ENCODE peak calls at places on chromosomes 2 and 18, in four cellular contexts. N is foreskin fibroblast, K is AG04450, D is GM12864. M is an unnamed sample.

GRCh38 chr2:219289537-219290361 is 10.6 kb downstream of the DNAJB2 start:
- DNase-seq in N (peak), D (no peak), K (peak), M (peak)

GRCh38 chr18:80202264-80202998 is 44.9 kb downstream of the PARD6G start:
- DNase-seq in K (no peak), D (peak), N (no peak), M (no peak)

GRCh38 chr2:159755788-159756187 is 42.2 kb downstream of the CD302 start:
- DNase-seq in K (no peak), N (peak), D (no peak), M (no peak)

GRCh38 chr2:203535078-203535783 is at the start of gene RAPH1:
- DNase-seq in D (no peak), K (peak), N (peak), M (peak)

GRCh38 chr2:27855476-27855875 is 34.7 kb downstream of the RBKS start:
- DNase-seq in N (peak), D (no peak), K (peak), M (no peak)

GRCh38 chr2:99863236-99863913 is 279.0 kb downstream of the AFF3 start:
- DNase-seq in D (no peak), N (no peak), K (no peak), M (no peak)

GRCh38 chr2:44772670-44773378 is 168.7 kb upstream of the SIX3 start:
- DNase-seq in N (no peak), K (no peak), D (no peak), M (no peak)

GRCh38 chr18:28455971-28456370 is 279.0 kb upstream of the CDH2 start:
- DNase-seq in K (no peak), N (no peak), D (no peak), M (no peak)

GRCh38 chr18:26655614-26656400 is 107.5 kb upstream of the KCTD1 start:
- DNase-seq in D (no peak), K (no peak), N (peak), M (peak)

GRCh38 chr2:25572638-25573037 is 100.7 kb downstream of the DTNB start:
- DNase-seq in D (no peak), N (peak), K (no peak), M (no peak)

GRCh38 chr2:172394008-172394407 is 33.4 kb upstream of the ITGA6 start:
- DNase-seq in K (no peak), N (no peak), D (no peak), M (no peak)

GRCh38 chr2:25955869-25956535 is 26.3 kb downstream of the KIF3C start:
- DNase-seq in N (no peak), K (no peak), D (no peak), M (no peak)

GRCh38 chr2:71512386-71512785 is 59.0 kb downstream of the DYSF start:
- DNase-seq in D (no peak), K (no peak), N (no peak), M (no peak)

GRCh38 chr18:68438983-68439382 is 275.9 kb downstream of the TMX3 start:
- DNase-seq in K (no peak), D (no peak), N (peak), M (no peak)

GRCh38 chr2:72719416-72719815 is 106.4 kb downstream of the EXOC6B start:
- DNase-seq in D (no peak), K (no peak), N (peak), M (no peak)

GRCh38 chr2:121104721-121105141 is 180.3 kb downstream of the TFCP2L1 start:
- DNase-seq in N (peak), K (no peak), D (no peak), M (no peak)

GRCh38 chr2:110206056-110206455 is 1.2 kb upstream of the NPHP1 start:
- DNase-seq in K (no peak), N (peak), D (no peak), M (no peak)

GRCh38 chr18:48157956-48158355 is 227.5 kb upstream of the SMAD2 start:
- DNase-seq in N (no peak), K (no peak), D (no peak), M (no peak)

GRCh38 chr2:135839713-135840112 is 2.7 kb upstream of the LCT start:
- DNase-seq in N (peak), K (peak), D (no peak), M (no peak)

GRCh38 chr2:70047406-70048033 is 39.8 kb upstream of the PCBP1 start:
- DNase-seq in D (no peak), K (no peak), N (no peak), M (no peak)

GRCh38 chr2:83916559-83916958 is 542.5 kb downstream of the SUCLG1 start:
- DNase-seq in D (no peak), K (no peak), N (no peak), M (no peak)

GRCh38 chr2:208363485-208363884 is 43.1 kb upstream of the PTH2R start:
- DNase-seq in K (peak), D (no peak), N (peak), M (no peak)

GRCh38 chr2:234722176-234722575 is 225.3 kb upstream of the ARL4C start:
- DNase-seq in D (no peak), K (no peak), N (peak), M (no peak)

GRCh38 chr2:217652761-217653160 is 350.0 kb downstream of the TNS1 start:
- DNase-seq in D (no peak), K (no peak), N (peak), M (no peak)

GRCh38 chr2:42787788-42788477 is 4.5 kb downstream of the HAAO start:
- DNase-seq in K (no peak), N (no peak), D (no peak), M (no peak)

GRCh38 chr18:77433076-77433475 is 183.4 kb downstream of the GALR1 start:
- DNase-seq in N (no peak), K (no peak), D (no peak), M (no peak)

GRCh38 chr2:176079285-176079830 is 4.4 kb downstream of the EVX2 start:
- DNase-seq in N (no peak), D (no peak), K (no peak), M (peak)

GRCh38 chr18:80136679-80137078 is 27.6 kb downstream of the ADNP2 start:
- DNase-seq in D (no peak), K (no peak), N (peak), M (no peak)

GRCh38 chr2:128379021-128380005 is 60.6 kb upstream of the HS6ST1 start:
- DNase-seq in N (peak), K (peak), D (no peak), M (peak)

GRCh38 chr2:227191367-227191766 is 26.9 kb downstream of the COL4A3 start:
- DNase-seq in K (no peak), D (no peak), N (peak), M (no peak)

GRCh38 chr2:72689579-72690170 is 136.2 kb downstream of the EXOC6B start:
- DNase-seq in D (no peak), K (no peak), N (peak), M (no peak)

GRCh38 chr18:26911840-26912239 is 46.3 kb upstream of the AQP4 start:
- DNase-seq in K (no peak), N (no peak), D (no peak), M (no peak)

GRCh38 chr2:36657703-36658102 is 38.8 kb upstream of the VIT start:
- DNase-seq in D (no peak), K (no peak), N (no peak), M (no peak)

GRCh38 chr2:120733238-120733942 is 2.3 kb upstream of the GLI2 start:
- DNase-seq in N (no peak), K (no peak), D (no peak), M (peak)

GRCh38 chr2:96156926-96157648 is 11.8 kb upstream of the DUSP2 start:
- DNase-seq in N (no peak), K (no peak), D (no peak), M (no peak)

GRCh38 chr18:53147472-53147871 is 807.5 kb downstream of the DCC start:
- DNase-seq in K (no peak), N (no peak), D (no peak), M (no peak)

GRCh38 chr2:217090884-217091283 is 231.0 kb upstream of the TNP1 start:
- DNase-seq in D (no peak), K (no peak), N (no peak), M (no peak)

GRCh38 chr18:77635441-77635840 is 385.8 kb downstream of the GALR1 start:
- DNase-seq in N (no peak), K (no peak), D (no peak), M (no peak)

GRCh38 chr2:16745466-16745865 is 79.8 kb upstream of the CYRIA start:
- DNase-seq in N (no peak), D (no peak), K (no peak), M (peak)

GRCh38 chr2:16747257-16747656 is 81.6 kb upstream of the CYRIA start:
- DNase-seq in N (no peak), K (no peak), D (no peak), M (peak)

GRCh38 chr2:16746833-16747232 is 81.2 kb upstream of the CYRIA start:
- DNase-seq in N (no peak), D (no peak), K (no peak), M (peak)

GRCh38 chr2:16747706-16748105 is 82.1 kb upstream of the CYRIA start:
- DNase-seq in D (no peak), N (no peak), K (no peak), M (no peak)

GRCh38 chr2:16746329-16746728 is 80.7 kb upstream of the CYRIA start:
- DNase-seq in N (no peak), K (no peak), D (no peak), M (peak)
- TF ChIP-seq CTCF in N (no peak), K (no peak), D (no peak), M (no peak)

GRCh38 chr2:119718391-119719260 is 39.6 kb downstream of the TMEM177 start:
- DNase-seq in D (no peak), N (no peak), K (no peak), M (no peak)

GRCh38 chr2:119719261-119719627 is 40.2 kb downstream of the TMEM177 start:
- DNase-seq in D (no peak), K (no peak), N (no peak), M (no peak)

GRCh38 chr2:119712571-119712970 is 33.6 kb downstream of the TMEM177 start:
- DNase-seq in D (no peak), N (no peak), K (no peak), M (no peak)

GRCh38 chr2:119713819-119714490 is 35.0 kb downstream of the TMEM177 start:
- DNase-seq in K (no peak), N (peak), D (no peak), M (no peak)

GRCh38 chr2:119715409-119716295 is 36.7 kb downstream of the TMEM177 start:
- DNase-seq in N (no peak), K (no peak), D (no peak), M (no peak)
- TF ChIP-seq CTCF in N (no peak), K (no peak), D (no peak), M (no peak)

DNA sequence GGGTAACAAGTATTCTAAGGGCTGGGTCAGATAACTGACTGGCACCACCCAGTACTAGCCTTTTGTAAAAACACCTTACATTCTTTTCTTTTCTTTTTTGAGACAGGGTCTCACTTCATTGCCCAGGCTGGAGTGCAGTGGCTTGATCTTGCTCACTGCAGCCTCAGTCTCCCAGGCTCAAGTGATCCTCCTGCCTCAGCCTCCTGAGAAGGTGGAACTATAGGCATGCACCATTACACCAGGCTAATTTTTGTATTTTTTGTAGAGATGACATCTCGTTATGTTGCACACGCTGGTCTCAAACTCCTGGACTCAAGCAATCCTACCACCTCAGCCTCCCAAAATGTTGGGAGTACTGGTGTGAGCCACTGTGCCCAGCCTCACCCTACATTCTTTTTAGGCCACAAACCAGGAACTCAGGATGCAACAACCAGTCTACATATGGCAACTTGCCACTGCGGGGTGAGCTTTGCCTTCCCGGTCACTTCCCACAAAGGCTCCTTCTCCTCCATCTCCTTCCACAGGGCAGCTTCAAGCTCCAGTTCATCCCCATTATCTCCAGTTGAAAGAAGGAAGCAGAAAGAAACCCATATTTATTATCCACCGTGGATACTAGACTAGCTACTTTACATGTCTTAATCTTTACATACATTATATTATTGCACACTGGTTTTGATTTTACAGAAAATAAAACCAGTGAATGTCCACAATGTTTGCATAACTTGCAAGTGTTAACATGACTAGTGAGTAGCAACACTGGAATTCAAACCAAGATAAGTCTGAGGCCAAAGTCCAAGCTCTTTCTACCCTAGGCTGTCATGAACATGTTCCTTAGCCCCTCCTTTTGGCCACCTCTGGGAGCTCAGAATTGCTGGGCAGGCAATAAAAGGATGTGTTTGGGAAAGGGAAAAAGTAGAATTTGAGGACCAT is 23.7 kb upstream of the AP1S3 start:
- DNase-seq in K (no peak), N (peak), D (no peak), M (no peak)
- TF ChIP-seq CTCF in K (no peak), N (no peak), D (no peak), M (no peak)

GRCh38 chr2:65017335-65017734 is 28.1 kb downstream of the SLC1A4 start:
- DNase-seq in D (no peak), N (peak), K (no peak), M (no peak)
- TF ChIP-seq CTCF in D (peak), N (peak), K (peak), M (no peak)

GRCh38 chr2:174812037-174812436 is 47.8 kb upstream of the CHRNA1 start:
- DNase-seq in D (no peak), N (no peak), K (no peak), M (no peak)
- TF ChIP-seq CTCF in D (no peak), N (no peak), K (no peak), M (no peak)

GRCh38 chr2:23565374-23565773 is 180.4 kb downstream of the KLHL29 start:
- DNase-seq in K (no peak), D (no peak), N (no peak), M (no peak)

GRCh38 chr2:23567382-23567781 is 182.4 kb downstream of the KLHL29 start:
- DNase-seq in K (no peak), N (no peak), D (no peak), M (no peak)

GRCh38 chr2:23564618-23564967 is 179.6 kb downstream of the KLHL29 start:
- DNase-seq in N (peak), K (no peak), D (no peak), M (no peak)

GRCh38 chr2:23565814-23566213 is 180.8 kb downstream of the KLHL29 start:
- DNase-seq in D (no peak), N (peak), K (no peak), M (no peak)

GRCh38 chr2:23566236-23567142 is 181.5 kb downstream of the KLHL29 start:
- DNase-seq in D (no peak), N (peak), K (no peak), M (no peak)
- TF ChIP-seq CTCF in D (peak), N (peak), K (peak), M (no peak)

GRCh38 chr2:68282814-68283812 is 30.8 kb upstream of the PPP3R1 start:
- DNase-seq in N (peak), D (peak), K (no peak), M (no peak)
- TF ChIP-seq CTCF in N (peak), D (peak), K (peak), M (peak)

GRCh38 chr2:3078684-3079083 is 298.9 kb downstream of the EIPR1 start:
- DNase-seq in D (no peak), N (no peak), K (no peak), M (no peak)
- TF ChIP-seq CTCF in D (no peak), N (no peak), K (no peak), M (no peak)

DNA sequence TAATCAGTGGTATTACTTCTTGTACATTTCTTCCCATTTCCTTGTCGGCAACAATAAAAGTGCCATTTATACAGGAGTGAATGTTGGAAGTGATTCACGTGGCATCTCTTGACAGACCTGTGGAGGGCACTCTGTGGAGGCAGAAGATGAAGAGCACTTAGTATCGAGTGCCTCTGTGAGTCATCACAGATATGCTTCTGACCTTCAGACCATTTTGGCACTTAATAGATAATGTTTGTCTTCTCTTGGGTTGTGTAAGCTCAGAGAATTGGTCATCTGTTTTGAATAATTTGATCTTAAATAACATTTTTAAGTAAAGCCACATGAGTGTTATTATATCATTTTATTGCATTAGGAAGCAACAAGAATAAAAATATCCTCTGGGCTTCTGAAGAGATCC is 305.5 kb downstream of the PTPRM start:
- DNase-seq in N (peak), D (no peak), K (no peak), M (no peak)
- TF ChIP-seq CTCF in N (peak), D (no peak), K (peak), M (no peak)